ENCODE peak calls at places on chromosomes 12 and 14, in five cellular contexts. One of them, this sample, is unnamed.

GRCh38 chr12:116878567-116879508 is 2.4 kb downstream of the HRK start:
- DNase-seq in PC-3: peak; percentile 50
- DNase-seq in WTC11: peak; percentile 49
- DNase-seq in ovary: no peak
- DNase-seq in IMR-90: no peak
- DNase-seq in this sample: peak; percentile 18

GRCh38 chr14:61468063-61468825 is 146.9 kb downstream of the PRKCH start:
- DNase-seq in PC-3: no peak
- DNase-seq in IMR-90: no peak
- DNase-seq in WTC11: no peak
- DNase-seq in ovary: no peak
- DNase-seq in this sample: no peak

GRCh38 chr14:76810953-76811400 is 1.7 kb downstream of the ANGEL1 start:
- DNase-seq in ovary: no peak
- DNase-seq in PC-3: peak; percentile 57
- DNase-seq in WTC11: no peak
- DNase-seq in IMR-90: peak; percentile 34
- DNase-seq in this sample: no peak

GRCh38 chr12:95440401-95440800 is 33.6 kb upstream of the METAP2 start:
- DNase-seq in WTC11: no peak
- DNase-seq in IMR-90: peak; percentile 67
- DNase-seq in PC-3: no peak
- DNase-seq in ovary: no peak
- DNase-seq in this sample: no peak

GRCh38 chr14:33986804-33987203 is 35.9 kb upstream of the EGLN3 start:
- DNase-seq in WTC11: no peak
- DNase-seq in PC-3: peak; percentile 75
- DNase-seq in ovary: no peak
- DNase-seq in IMR-90: peak; percentile 84
- DNase-seq in this sample: no peak

GRCh38 chr14:92527724-92528123 is 14.1 kb downstream of the RIN3 start:
- DNase-seq in WTC11: no peak
- DNase-seq in IMR-90: peak; percentile 83
- DNase-seq in PC-3: no peak
- DNase-seq in ovary: no peak
- DNase-seq in this sample: no peak

GRCh38 chr14:77603654-77604270 is 12.7 kb downstream of the SPTLC2 start:
- DNase-seq in ovary: no peak
- DNase-seq in PC-3: peak; percentile 35
- DNase-seq in WTC11: no peak
- DNase-seq in IMR-90: no peak
- DNase-seq in this sample: no peak

GRCh38 chr12:132488127-132489077 is 1.5 kb upstream of the FBRSL1 start:
- DNase-seq in IMR-90: no peak
- DNase-seq in PC-3: no peak
- DNase-seq in ovary: peak; percentile 49
- DNase-seq in WTC11: no peak
- DNase-seq in this sample: no peak

GRCh38 chr12:630656-631632 is 32.3 kb downstream of the NINJ2 start:
- DNase-seq in WTC11: peak; percentile 61
- DNase-seq in ovary: no peak
- DNase-seq in IMR-90: no peak
- DNase-seq in PC-3: no peak
- DNase-seq in this sample: peak; percentile 27

GRCh38 chr14:101497910-101498860 is 63.1 kb upstream of the DIO3 start:
- DNase-seq in PC-3: no peak
- DNase-seq in ovary: peak; percentile 43
- DNase-seq in WTC11: no peak
- DNase-seq in IMR-90: no peak
- DNase-seq in this sample: no peak

GRCh38 chr14:95222870-95223398 is 65.6 kb upstream of the DICER1 start:
- DNase-seq in PC-3: no peak
- DNase-seq in WTC11: no peak
- DNase-seq in IMR-90: peak; percentile 50
- DNase-seq in ovary: no peak
- DNase-seq in this sample: no peak

GRCh38 chr14:79337761-79338160 is 873.5 kb downstream of the DIO2 start:
- DNase-seq in IMR-90: no peak
- DNase-seq in PC-3: no peak
- DNase-seq in ovary: no peak
- DNase-seq in WTC11: no peak
- DNase-seq in this sample: no peak

GRCh38 chr12:124673881-124674617 is 106.6 kb upstream of the NCOR2 start:
- DNase-seq in PC-3: no peak
- DNase-seq in IMR-90: no peak
- DNase-seq in WTC11: no peak
- DNase-seq in ovary: no peak
- DNase-seq in this sample: no peak

GRCh38 chr12:3885179-3886094 is 12.2 kb upstream of the PARP11 start:
- DNase-seq in PC-3: peak; percentile 40
- DNase-seq in ovary: no peak
- DNase-seq in IMR-90: peak; percentile 48
- DNase-seq in WTC11: no peak
- DNase-seq in this sample: no peak

GRCh38 chr14:20632448-20632830 is 9.1 kb downstream of the OR6S1 start:
- DNase-seq in IMR-90: no peak
- DNase-seq in ovary: no peak
- DNase-seq in PC-3: peak; percentile 13
- DNase-seq in WTC11: no peak
- DNase-seq in this sample: no peak

GRCh38 chr14:51869426-51870113 is 9.2 kb downstream of the GNG2 start:
- DNase-seq in IMR-90: no peak
- DNase-seq in ovary: no peak
- DNase-seq in WTC11: no peak
- DNase-seq in PC-3: no peak
- DNase-seq in this sample: no peak

GRCh38 chr12:13044859-13045384 is 741 bp downstream of the FAM234B start:
- DNase-seq in ovary: no peak
- DNase-seq in WTC11: no peak
- DNase-seq in IMR-90: no peak
- DNase-seq in PC-3: peak; percentile 7
- DNase-seq in this sample: no peak

GRCh38 chr14:91417983-91418386 is 365 bp upstream of the CCDC88C start:
- DNase-seq in WTC11: peak; percentile 46
- DNase-seq in PC-3: peak; percentile 63
- DNase-seq in IMR-90: no peak
- DNase-seq in ovary: no peak
- DNase-seq in this sample: no peak

GRCh38 chr12:53107122-53107521 is 3.8 kb downstream of the SOAT2 start:
- DNase-seq in PC-3: no peak
- DNase-seq in IMR-90: no peak
- DNase-seq in ovary: no peak
- DNase-seq in WTC11: no peak
- DNase-seq in this sample: no peak

GRCh38 chr14:88993946-88994345 is 169.5 kb downstream of the TTC8 start:
- DNase-seq in ovary: no peak
- DNase-seq in PC-3: peak; percentile 89
- DNase-seq in WTC11: no peak
- DNase-seq in IMR-90: peak; percentile 76
- DNase-seq in this sample: no peak

GRCh38 chr12:117111386-117112267 is 12.4 kb upstream of the TESC start:
- DNase-seq in IMR-90: no peak
- DNase-seq in WTC11: peak; percentile 45
- DNase-seq in PC-3: no peak
- DNase-seq in ovary: no peak
- DNase-seq in this sample: no peak

GRCh38 chr14:54776361-54777001 is 126.1 kb downstream of the GCH1 start:
- DNase-seq in ovary: no peak
- DNase-seq in IMR-90: peak; percentile 79
- DNase-seq in PC-3: no peak
- DNase-seq in WTC11: no peak
- DNase-seq in this sample: peak; percentile 58

GRCh38 chr14:59254146-59254910 is 65.9 kb downstream of the DAAM1 start:
- DNase-seq in WTC11: no peak
- DNase-seq in ovary: peak; percentile 70
- DNase-seq in PC-3: peak; percentile 73
- DNase-seq in IMR-90: peak; percentile 95
- DNase-seq in this sample: no peak

GRCh38 chr14:60257862-60258261 is 8.8 kb downstream of the PPM1A start:
- DNase-seq in IMR-90: no peak
- DNase-seq in WTC11: no peak
- DNase-seq in ovary: no peak
- DNase-seq in PC-3: no peak
- DNase-seq in this sample: no peak

GRCh38 chr14:91315844-91316267 is 71.4 kb upstream of the GPR68 start:
- DNase-seq in IMR-90: no peak
- DNase-seq in ovary: no peak
- DNase-seq in WTC11: no peak
- DNase-seq in PC-3: no peak
- DNase-seq in this sample: peak; percentile 78

GRCh38 chr14:104805326-104805678 is 4.4 kb downstream of the ZBTB42 start:
- DNase-seq in PC-3: peak; percentile 77
- DNase-seq in ovary: peak; percentile 76
- DNase-seq in IMR-90: peak; percentile 89
- DNase-seq in WTC11: no peak
- DNase-seq in this sample: no peak

GRCh38 chr12:9319044-9319841 is 111.0 kb upstream of the PZP start:
- DNase-seq in PC-3: no peak
- DNase-seq in ovary: no peak
- DNase-seq in IMR-90: no peak
- DNase-seq in WTC11: no peak
- DNase-seq in this sample: no peak

GRCh38 chr12:67751376-67751928 is 102.9 kb downstream of the DYRK2 start:
- DNase-seq in PC-3: no peak
- DNase-seq in IMR-90: peak; percentile 20
- DNase-seq in ovary: no peak
- DNase-seq in WTC11: no peak
- DNase-seq in this sample: no peak

GRCh38 chr12:132373967-132374820 is 44.8 kb upstream of the GALNT9 start:
- DNase-seq in PC-3: no peak
- DNase-seq in WTC11: no peak
- DNase-seq in ovary: peak; percentile 29
- DNase-seq in IMR-90: no peak
- DNase-seq in this sample: no peak

GRCh38 chr14:24815543-24815942 is 181.6 kb upstream of the GZMB start:
- DNase-seq in IMR-90: no peak
- DNase-seq in WTC11: no peak
- DNase-seq in ovary: no peak
- DNase-seq in PC-3: no peak
- DNase-seq in this sample: no peak

GRCh38 chr12:50579757-50580267 is 75.0 kb downstream of the DIP2B start:
- DNase-seq in IMR-90: peak; percentile 60
- DNase-seq in WTC11: no peak
- DNase-seq in PC-3: peak; percentile 82
- DNase-seq in ovary: no peak
- DNase-seq in this sample: no peak

GRCh38 chr12:21371050-21371449 is 1.7 kb upstream of the IAPP start:
- DNase-seq in WTC11: no peak
- DNase-seq in IMR-90: no peak
- DNase-seq in ovary: no peak
- DNase-seq in PC-3: no peak
- DNase-seq in this sample: no peak

GRCh38 chr12:100075598-100075997 is 67.1 kb downstream of the BLTP3B start:
- DNase-seq in IMR-90: no peak
- DNase-seq in ovary: no peak
- DNase-seq in WTC11: no peak
- DNase-seq in PC-3: peak; percentile 28
- DNase-seq in this sample: no peak

GRCh38 chr12:100083308-100083707 is 59.4 kb downstream of the BLTP3B start:
- DNase-seq in ovary: no peak
- DNase-seq in WTC11: no peak
- DNase-seq in PC-3: no peak
- DNase-seq in IMR-90: no peak
- DNase-seq in this sample: no peak

GRCh38 chr12:100077367-100077766 is 65.3 kb downstream of the BLTP3B start:
- DNase-seq in PC-3: peak; percentile 10
- DNase-seq in WTC11: no peak
- DNase-seq in IMR-90: no peak
- DNase-seq in ovary: no peak
- DNase-seq in this sample: no peak
- TF ChIP-seq CTCF in PC-3: peak; percentile 48
- TF ChIP-seq CTCF in WTC11: no peak
- TF ChIP-seq CTCF in IMR-90: peak; percentile 18
- TF ChIP-seq CTCF in ovary: no peak
- TF ChIP-seq CTCF in this sample: no peak

GRCh38 chr12:40338071-40338470 is 113.3 kb downstream of the LRRK2 start:
- DNase-seq in PC-3: no peak
- DNase-seq in IMR-90: no peak
- DNase-seq in ovary: no peak
- DNase-seq in WTC11: no peak
- DNase-seq in this sample: no peak

GRCh38 chr12:40331886-40332285 is 107.1 kb downstream of the LRRK2 start:
- DNase-seq in WTC11: no peak
- DNase-seq in PC-3: no peak
- DNase-seq in IMR-90: no peak
- DNase-seq in ovary: no peak
- DNase-seq in this sample: no peak

GRCh38 chr12:40342010-40342409 is 117.2 kb downstream of the LRRK2 start:
- DNase-seq in WTC11: no peak
- DNase-seq in IMR-90: no peak
- DNase-seq in PC-3: no peak
- DNase-seq in ovary: no peak
- DNase-seq in this sample: no peak

GRCh38 chr12:40336573-40337199 is 111.9 kb downstream of the LRRK2 start:
- DNase-seq in IMR-90: peak; percentile 5
- DNase-seq in ovary: no peak
- DNase-seq in WTC11: no peak
- DNase-seq in PC-3: peak; percentile 41
- DNase-seq in this sample: no peak
- TF ChIP-seq CTCF in IMR-90: peak; percentile 41
- TF ChIP-seq CTCF in ovary: no peak
- TF ChIP-seq CTCF in WTC11: peak; percentile 46
- TF ChIP-seq CTCF in PC-3: peak; percentile 57
- TF ChIP-seq CTCF in this sample: no peak

DNA sequence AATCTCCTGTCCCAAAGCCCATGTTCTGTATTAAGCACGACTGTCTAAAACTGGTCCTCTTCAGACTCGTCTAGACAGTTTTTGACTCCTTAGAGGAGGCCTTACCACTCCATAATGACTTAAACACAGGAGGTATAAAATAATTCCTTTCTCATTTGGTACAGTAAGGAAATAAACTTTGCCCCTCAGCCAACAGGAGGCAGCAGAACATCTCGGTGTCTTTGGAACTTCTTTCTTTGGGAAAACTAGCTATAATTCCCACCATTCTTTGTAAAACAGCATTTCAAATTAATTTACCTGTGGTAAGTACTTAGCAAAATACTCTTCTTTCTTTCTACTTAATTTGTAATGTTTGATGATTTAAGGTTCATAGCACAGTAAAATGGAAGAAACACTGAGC is 292.7 kb upstream of the G2E3 start:
- DNase-seq in PC-3: no peak
- DNase-seq in ovary: no peak
- DNase-seq in WTC11: no peak
- DNase-seq in IMR-90: no peak
- DNase-seq in this sample: no peak
- TF ChIP-seq CTCF in PC-3: peak; percentile 25
- TF ChIP-seq CTCF in ovary: no peak
- TF ChIP-seq CTCF in WTC11: no peak
- TF ChIP-seq CTCF in IMR-90: no peak
- TF ChIP-seq CTCF in this sample: no peak

GRCh38 chr12:46005151-46005797 is 14.9 kb upstream of the SCAF11 start:
- DNase-seq in WTC11: no peak
- DNase-seq in ovary: no peak
- DNase-seq in PC-3: peak; percentile 34
- DNase-seq in IMR-90: peak; percentile 34
- DNase-seq in this sample: no peak
- TF ChIP-seq CTCF in WTC11: no peak
- TF ChIP-seq CTCF in ovary: no peak
- TF ChIP-seq CTCF in PC-3: peak; percentile 73
- TF ChIP-seq CTCF in IMR-90: peak; percentile 54
- TF ChIP-seq CTCF in this sample: no peak

GRCh38 chr12:27123642-27124041 is 41.3 kb upstream of the C12orf71 start:
- DNase-seq in WTC11: no peak
- DNase-seq in PC-3: peak; percentile 58
- DNase-seq in ovary: no peak
- DNase-seq in IMR-90: no peak
- DNase-seq in this sample: no peak
- TF ChIP-seq CTCF in WTC11: no peak
- TF ChIP-seq CTCF in PC-3: peak; percentile 66
- TF ChIP-seq CTCF in ovary: no peak
- TF ChIP-seq CTCF in IMR-90: no peak
- TF ChIP-seq CTCF in this sample: no peak

This sample was measured in activated B cell treated with CpG ODN at 0.5 μM for 24 hours.